ENCODE peak calls at places on chromosome 22, in seven cellular contexts. V, U, Z, H, I, O and X are unnamed samples.

GRCh38 chr22:49827307-49827852 is 293 bp downstream of the BRD1 start:
- DNase-seq in H (peak), I (no peak), U (no peak), V (peak), O (no peak), Z (no peak), X (no peak)

GRCh38 chr22:37328017-37328416 is 45.7 kb downstream of the CYTH4 start:
- DNase-seq in H (no peak), O (no peak), I (no peak), U (no peak), Z (no peak), V (no peak), X (no peak)

GRCh38 chr22:45210174-45210573 is 30.5 kb downstream of the KIAA0930 start:
- DNase-seq in H (no peak), O (no peak), Z (no peak), U (no peak), V (no peak), I (no peak), X (no peak)

GRCh38 chr22:20444325-20444724 is 6.7 kb upstream of the SCARF2 start:
- DNase-seq in Z (no peak), V (no peak), U (no peak), O (no peak), H (no peak), I (no peak), X (no peak)

GRCh38 chr22:25388415-25388814 is 169.0 kb downstream of the CRYBB2 start:
- DNase-seq in H (no peak), Z (no peak), V (no peak), U (no peak), I (no peak), O (no peak), X (no peak)

GRCh38 chr22:43582394-43582793 is 170.6 kb downstream of the MPPED1 start:
- DNase-seq in O (no peak), I (no peak), H (no peak), U (no peak), V (no peak), Z (no peak), X (no peak)

GRCh38 chr22:38454011-38454360 is 1.0 kb downstream of the KCNJ4 start:
- DNase-seq in U (no peak), H (no peak), V (no peak), O (no peak), Z (no peak), I (no peak), X (no peak)

GRCh38 chr22:17257091-17257490 is 37.9 kb upstream of the ADA2 start:
- DNase-seq in U (no peak), Z (no peak), V (no peak), I (no peak), O (no peak), H (peak), X (no peak)

GRCh38 chr22:37303821-37304274 is 21.5 kb downstream of the CYTH4 start:
- DNase-seq in U (peak), O (peak), H (no peak), V (no peak), I (no peak), Z (no peak), X (no peak)

GRCh38 chr22:27990879-27991278 is 71.8 kb upstream of the PITPNB start:
- DNase-seq in O (no peak), H (peak), Z (no peak), I (no peak), V (no peak), U (no peak), X (peak)

GRCh38 chr22:28141614-28142013 is 222.6 kb upstream of the PITPNB start:
- DNase-seq in I (no peak), V (no peak), O (no peak), H (no peak), Z (no peak), U (no peak), X (no peak)

GRCh38 chr22:50002791-50003190 is 9.8 kb downstream of the IL17REL start:
- DNase-seq in U (peak), O (no peak), I (no peak), V (no peak), Z (no peak), H (no peak), X (no peak)

GRCh38 chr22:49787861-49788260 is 39.8 kb downstream of the BRD1 start:
- DNase-seq in I (no peak), O (no peak), V (no peak), U (no peak), Z (no peak), H (no peak), X (no peak)

GRCh38 chr22:22403771-22404170 is 104.8 kb downstream of the ZNF280B start:
- DNase-seq in I (no peak), H (no peak), O (no peak), Z (peak), U (no peak), V (no peak), X (no peak)

GRCh38 chr22:38308791-38309498 is 8.3 kb downstream of the CSNK1E start:
- DNase-seq in H (no peak), U (no peak), I (no peak), V (no peak), Z (no peak), O (no peak), X (no peak)

GRCh38 chr22:43890901-43891331 is 897 bp downstream of the PNPLA5 start:
- DNase-seq in Z (no peak), U (peak), O (no peak), V (no peak), I (no peak), H (no peak), X (no peak)

GRCh38 chr22:28899199-28899853 is 16.0 kb downstream of the ZNRF3 start:
- DNase-seq in I (no peak), O (no peak), Z (no peak), U (no peak), H (no peak), V (peak), X (no peak)

GRCh38 chr22:22213231-22213630 is 31.4 kb upstream of the VPREB1 start:
- DNase-seq in H (no peak), U (no peak), V (no peak), I (no peak), O (no peak), Z (no peak), X (no peak)

GRCh38 chr22:26333088-26333800 is 95.8 kb upstream of the ASPHD2 start:
- DNase-seq in Z (no peak), O (no peak), H (no peak), V (no peak), U (no peak), I (no peak), X (no peak)

GRCh38 chr22:32528316-32528715 is 53.7 kb downstream of the FBXO7 start:
- DNase-seq in O (no peak), V (no peak), Z (no peak), U (no peak), I (peak), H (no peak), X (no peak)

GRCh38 chr22:39466228-39467006 is 9.6 kb downstream of the MGAT3 start:
- DNase-seq in H (no peak), Z (no peak), U (peak), O (no peak), I (peak), V (no peak), X (no peak)

GRCh38 chr22:27474711-27475547 is 326.6 kb downstream of the MN1 start:
- DNase-seq in H (no peak), O (no peak), Z (no peak), V (no peak), U (no peak), I (no peak), X (no peak)